ENCODE peak calls at places on chromosomes 4 and X, in seven cellular contexts. Y is HCEC 1CT, S is T follicular helper cell, R is choroid plexus epithelial cell, O is smooth muscle cell of the brain vasculature, D is NB4, L is AG08396. Z is an unnamed sample.

GRCh38 chr4:163548481-163549243 is 54.2 kb downstream of the TMA16 start:
- DNase-seq in L (peak; percentile 18), O (no peak), D (peak; percentile 59), Y (peak; percentile 42), R (peak; percentile 84), S (no peak), Z (peak; percentile 71)

GRCh38 chrX:153935326-153935851 is 552 bp upstream of the NAA10 start:
- DNase-seq in S (no peak), O (no peak), L (no peak), Y (no peak), R (no peak), D (no peak), Z (no peak)

GRCh38 chr4:149063007-149063406 is 620.8 kb upstream of the NR3C2 start:
- DNase-seq in Y (no peak), S (no peak), R (no peak), D (no peak), O (no peak), L (no peak), Z (no peak)

GRCh38 chr4:100093091-100093866 is 97.0 kb downstream of the DDIT4L start:
- DNase-seq in R (peak; percentile 91), D (peak; percentile 79), S (peak; percentile 77), Y (peak; percentile 71), O (peak; percentile 91), L (peak; percentile 75), Z (peak; percentile 93)

GRCh38 chrX:129953334-129953648 is 29.1 kb upstream of the BCORL1 start:
- DNase-seq in L (no peak), S (no peak), O (no peak), R (no peak), D (no peak), Y (no peak), Z (no peak)

GRCh38 chr4:51995647-51996046 is 24.5 kb downstream of the LRRC66 start:
- DNase-seq in R (no peak), S (no peak), L (no peak), Y (no peak), D (no peak), O (no peak), Z (no peak)

GRCh38 chr4:74990276-74990675 is 57.4 kb downstream of the PARM1 start:
- DNase-seq in Y (no peak), S (no peak), L (no peak), O (no peak), R (no peak), D (no peak), Z (no peak)

GRCh38 chr4:3354455-3354811 is 61.6 kb downstream of the RGS12 start:
- DNase-seq in L (no peak), D (no peak), R (no peak), Y (no peak), O (no peak), S (no peak), Z (no peak)

GRCh38 chr4:16607241-16607640 is 291.2 kb downstream of the LDB2 start:
- DNase-seq in R (no peak), Y (no peak), L (no peak), O (no peak), S (no peak), D (no peak), Z (no peak)

GRCh38 chr4:88158038-88158359 is 440 bp downstream of the ABCG2 start:
- DNase-seq in L (no peak), D (no peak), R (no peak), Y (no peak), S (no peak), O (no peak), Z (no peak)

GRCh38 chrX:154465601-154466000 is 7.5 kb downstream of the PLXNA3 start:
- DNase-seq in O (no peak), D (no peak), R (no peak), Y (no peak), S (no peak), L (no peak), Z (no peak)

GRCh38 chrX:17377047-17377692 is 2.2 kb downstream of the NHS start:
- DNase-seq in R (peak; percentile 22), O (no peak), S (no peak), D (no peak), L (peak; percentile 38), Y (peak; percentile 36), Z (no peak)

Z was measured in NAMALWA.